ENCODE peak calls at places on chromosome 6, in ten cellular contexts. X is psoas muscle; F is Calu3; D is foreskin fibroblast; G is AG04450; L is IMR-90; A is CD4-positive, alpha-beta T cell; P is ascending aorta; B is neural crest cell; Z is coronary artery. W is an unnamed sample.

GRCh38 chr6:100693249-100693927 is 187.7 kb downstream of the ASCC3 start:
- DNase-seq in X (no peak), F (no peak), D (no peak), G (no peak), L (no peak), A (no peak), P (no peak), B (no peak), Z (no peak), W (no peak)

GRCh38 chr6:169723200-169723909 is 945 bp downstream of the PHF10 start:
- DNase-seq in X (peak), F (peak), D (peak), G (peak), L (peak), A (peak), P (no peak), B (peak), Z (peak), W (no peak)

GRCh38 chr6:14743465-14744211 is 502.2 kb upstream of the JARID2 start:
- DNase-seq in X (peak), F (peak), D (peak), G (peak), L (peak), A (peak), P (no peak), B (no peak), Z (no peak), W (peak)

GRCh38 chr6:154535146-154535545 is 24.7 kb upstream of the CNKSR3 start:
- DNase-seq in X (no peak), F (no peak), D (peak), G (no peak), L (no peak), A (no peak), P (no peak), B (no peak), Z (no peak), W (no peak)

GRCh38 chr6:116196841-116197240 is 57.0 kb downstream of the TSPYL4 start:
- DNase-seq in X (no peak), F (no peak), D (no peak), G (no peak), L (no peak), A (no peak), P (no peak), B (no peak), Z (no peak), W (no peak)

GRCh38 chr6:16819752-16820151 is 58.5 kb upstream of the ATXN1 start:
- DNase-seq in X (no peak), F (no peak), D (peak), G (no peak), L (peak), A (no peak), P (no peak), B (no peak), Z (no peak), W (no peak)

GRCh38 chr6:83071023-83071422 is 3.6 kb downstream of the DOP1A start:
- DNase-seq in X (no peak), F (no peak), D (no peak), G (no peak), L (no peak), A (no peak), P (no peak), B (no peak), Z (no peak), W (no peak)

GRCh38 chr6:34928220-34928619 is 39.2 kb downstream of the ANKS1A start:
- DNase-seq in X (no peak), F (no peak), D (no peak), G (no peak), L (no peak), A (no peak), P (no peak), B (no peak), Z (no peak), W (no peak)

GRCh38 chr6:72649032-72649984 is 27.4 kb downstream of the KCNQ5 start:
- DNase-seq in X (no peak), F (peak), D (peak), G (peak), L (peak), A (no peak), P (no peak), B (no peak), Z (no peak), W (no peak)

GRCh38 chr6:153484056-153484455 is 353.0 kb upstream of the RGS17 start:
- DNase-seq in X (no peak), F (no peak), D (no peak), G (no peak), L (no peak), A (no peak), P (no peak), B (no peak), Z (no peak), W (no peak)

GRCh38 chr6:135393289-135393688 is 104.3 kb downstream of the AHI1 start:
- DNase-seq in X (no peak), F (no peak), D (no peak), G (no peak), L (no peak), A (no peak), P (no peak), B (no peak), Z (no peak), W (no peak)

GRCh38 chr6:87155920-87156600 is 695 bp downstream of the ZNF292 start:
- DNase-seq in X (peak), F (peak), D (peak), G (no peak), L (peak), A (peak), P (no peak), B (peak), Z (no peak), W (peak)

GRCh38 chr6:130760006-130760405 is 67.2 kb upstream of the SMLR1 start:
- DNase-seq in X (no peak), F (peak), D (peak), G (no peak), L (peak), A (no peak), P (no peak), B (peak), Z (no peak), W (no peak)

GRCh38 chr6:167492096-167492449 is 167.2 kb downstream of the TTLL2 start:
- DNase-seq in X (no peak), F (no peak), D (no peak), G (no peak), L (no peak), A (no peak), P (no peak), B (no peak), Z (no peak), W (no peak)

GRCh38 chr6:77072694-77073409 is 390.4 kb downstream of the HTR1B start:
- DNase-seq in X (no peak), F (no peak), D (peak), G (no peak), L (no peak), A (no peak), P (no peak), B (no peak), Z (no peak), W (no peak)

GRCh38 chr6:143595256-143596036 is 82.3 kb upstream of the PHACTR2 start:
- DNase-seq in X (no peak), F (no peak), D (peak), G (no peak), L (no peak), A (no peak), P (no peak), B (no peak), Z (no peak), W (no peak)

GRCh38 chr6:19866199-19866872 is 29.2 kb downstream of the ID4 start:
- DNase-seq in X (no peak), F (no peak), D (no peak), G (no peak), L (no peak), A (no peak), P (no peak), B (no peak), Z (no peak), W (no peak)

GRCh38 chr6:105522626-105523322 is 119.9 kb upstream of the PREP start:
- DNase-seq in X (no peak), F (no peak), D (peak), G (peak), L (peak), A (no peak), P (no peak), B (no peak), Z (no peak), W (no peak)

GRCh38 chr6:15036690-15037245 is 209.1 kb upstream of the JARID2 start:
- DNase-seq in X (peak), F (peak), D (no peak), G (no peak), L (no peak), A (no peak), P (no peak), B (no peak), Z (no peak), W (no peak)

GRCh38 chr6:138540468-138540867 is 41.2 kb upstream of the NHSL1 start:
- DNase-seq in X (no peak), F (no peak), D (peak), G (peak), L (peak), A (no peak), P (no peak), B (no peak), Z (no peak), W (no peak)

GRCh38 chr6:79832723-79833122 is 114.6 kb downstream of the ELOVL4 start:
- DNase-seq in X (no peak), F (no peak), D (no peak), G (no peak), L (no peak), A (no peak), P (no peak), B (no peak), Z (no peak), W (no peak)
- TF ChIP-seq CTCF in X (no peak), F (no peak), D (no peak), G (no peak), L (no peak), A (no peak), P (no peak), B (no peak), Z (no peak), W (no peak)

GRCh38 chr6:88975369-88975768 is 12.0 kb upstream of the RNGTT start:
- DNase-seq in X (no peak), F (no peak), D (no peak), G (no peak), L (no peak), A (no peak), P (no peak), B (no peak), Z (no peak), W (no peak)
- TF ChIP-seq CTCF in X (no peak), F (no peak), D (no peak), G (no peak), L (no peak), A (no peak), P (no peak), B (no peak), Z (no peak), W (no peak)

GRCh38 chr6:29017428-29017802 is 12.3 kb upstream of the ZNF311 start:
- DNase-seq in X (no peak), F (no peak), D (no peak), G (no peak), L (no peak), A (no peak), P (no peak), B (no peak), Z (no peak), W (no peak)
- TF ChIP-seq CTCF in X (no peak), F (no peak), D (no peak), G (no peak), L (no peak), A (no peak), P (no peak), B (no peak), Z (no peak), W (peak)

GRCh38 chr6:93021235-93021909 is 398.0 kb downstream of the EPHA7 start:
- DNase-seq in X (no peak), F (no peak), D (no peak), G (no peak), L (no peak), A (no peak), P (no peak), B (no peak), Z (no peak), W (no peak)

GRCh38 chr6:93013054-93013453 is 406.3 kb downstream of the EPHA7 start:
- DNase-seq in X (no peak), F (no peak), D (no peak), G (no peak), L (no peak), A (no peak), P (no peak), B (no peak), Z (no peak), W (no peak)

GRCh38 chr6:93017213-93017612 is 402.1 kb downstream of the EPHA7 start:
- DNase-seq in X (no peak), F (no peak), D (peak), G (no peak), L (no peak), A (no peak), P (no peak), B (no peak), Z (no peak), W (no peak)

GRCh38 chr6:93017626-93018025 is 401.7 kb downstream of the EPHA7 start:
- DNase-seq in X (no peak), F (no peak), D (no peak), G (no peak), L (no peak), A (no peak), P (no peak), B (no peak), Z (no peak), W (no peak)
- TF ChIP-seq CTCF in X (no peak), F (no peak), D (no peak), G (no peak), L (no peak), A (no peak), P (no peak), B (no peak), Z (no peak), W (no peak)

GRCh38 chr6:56024931-56025330 is 149.5 kb upstream of the BMP5 start:
- DNase-seq in X (no peak), F (no peak), D (no peak), G (no peak), L (no peak), A (no peak), P (no peak), B (no peak), Z (no peak), W (no peak)

GRCh38 chr6:56022678-56023077 is 147.3 kb upstream of the BMP5 start:
- DNase-seq in X (no peak), F (no peak), D (no peak), G (no peak), L (no peak), A (no peak), P (no peak), B (no peak), Z (no peak), W (no peak)

GRCh38 chr6:56023829-56024228 is 148.4 kb upstream of the BMP5 start:
- DNase-seq in X (no peak), F (no peak), D (no peak), G (no peak), L (no peak), A (no peak), P (no peak), B (no peak), Z (no peak), W (no peak)

GRCh38 chr6:56019973-56020372 is 144.6 kb upstream of the BMP5 start:
- DNase-seq in X (no peak), F (no peak), D (peak), G (no peak), L (peak), A (no peak), P (no peak), B (no peak), Z (no peak), W (no peak)

GRCh38 chr6:56021943-56022342 is 146.6 kb upstream of the BMP5 start:
- DNase-seq in X (no peak), F (no peak), D (no peak), G (no peak), L (no peak), A (no peak), P (no peak), B (no peak), Z (no peak), W (no peak)
- TF ChIP-seq CTCF in X (no peak), F (no peak), D (no peak), G (peak), L (peak), A (no peak), P (no peak), B (no peak), Z (no peak), W (no peak)

GRCh38 chr6:163620670-163621330 is 206.3 kb downstream of the QKI start:
- DNase-seq in X (no peak), F (no peak), D (no peak), G (no peak), L (peak), A (no peak), P (no peak), B (no peak), Z (no peak), W (no peak)
- TF ChIP-seq CTCF in X (no peak), F (no peak), D (no peak), G (no peak), L (no peak), A (no peak), P (no peak), B (no peak), Z (no peak), W (no peak)